ENCODE peak calls at places on chromosomes 2 and 18, in five cellular contexts. One of them, this sample, is unnamed.

GRCh38 chr18:36993068-36993467 is 164.1 kb downstream of the KIAA1328 start:
- DNase-seq in heart left ventricle: no peak
- DNase-seq in tibial nerve: no peak
- DNase-seq in left lung: no peak
- DNase-seq in MM.1S: no peak
- DNase-seq in this sample: no peak

GRCh38 chr2:42102606-42103450 is 55.0 kb downstream of the PKDCC start:
- DNase-seq in heart left ventricle: peak; percentile 69
- DNase-seq in tibial nerve: no peak
- DNase-seq in left lung: peak; percentile 91
- DNase-seq in MM.1S: no peak
- DNase-seq in this sample: peak; percentile 45

GRCh38 chr2:964567-964966 is 13.9 kb downstream of the SNTG2 start:
- DNase-seq in heart left ventricle: peak; percentile 25
- DNase-seq in tibial nerve: no peak
- DNase-seq in left lung: peak; percentile 40
- DNase-seq in MM.1S: no peak
- DNase-seq in this sample: no peak

GRCh38 chr2:214830794-214831346 is 21.4 kb upstream of the BARD1 start:
- DNase-seq in heart left ventricle: no peak
- DNase-seq in tibial nerve: no peak
- DNase-seq in left lung: no peak
- DNase-seq in MM.1S: no peak
- DNase-seq in this sample: peak; percentile 27

GRCh38 chr2:208250401-208250800 is 4.5 kb downstream of the IDH1 start:
- DNase-seq in heart left ventricle: no peak
- DNase-seq in tibial nerve: no peak
- DNase-seq in left lung: no peak
- DNase-seq in MM.1S: no peak
- DNase-seq in this sample: no peak

GRCh38 chr2:39913648-39914456 is 134.8 kb upstream of the THUMPD2 start:
- DNase-seq in heart left ventricle: no peak
- DNase-seq in tibial nerve: peak; percentile 50
- DNase-seq in left lung: no peak
- DNase-seq in MM.1S: peak; percentile 67
- DNase-seq in this sample: peak; percentile 66

GRCh38 chr2:101396352-101396717 is 9.0 kb upstream of the CREG2 start:
- DNase-seq in heart left ventricle: no peak
- DNase-seq in tibial nerve: no peak
- DNase-seq in left lung: no peak
- DNase-seq in MM.1S: no peak
- DNase-seq in this sample: peak; percentile 91

GRCh38 chr2:205366336-205367060 is 315.8 kb upstream of the NRP2 start:
- DNase-seq in heart left ventricle: no peak
- DNase-seq in tibial nerve: no peak
- DNase-seq in left lung: no peak
- DNase-seq in MM.1S: no peak
- DNase-seq in this sample: no peak

GRCh38 chr2:50143822-50144575 is 887.9 kb downstream of the NRXN1 start:
- DNase-seq in heart left ventricle: no peak
- DNase-seq in tibial nerve: peak; percentile 6
- DNase-seq in left lung: no peak
- DNase-seq in MM.1S: peak; percentile 82
- DNase-seq in this sample: peak; percentile 2

GRCh38 chr2:161170917-161171594 is 10.8 kb downstream of the TANK start:
- DNase-seq in heart left ventricle: no peak
- DNase-seq in tibial nerve: no peak
- DNase-seq in left lung: no peak
- DNase-seq in MM.1S: no peak
- DNase-seq in this sample: no peak

GRCh38 chr2:3097804-3098203 is 279.8 kb downstream of the EIPR1 start:
- DNase-seq in heart left ventricle: no peak
- DNase-seq in tibial nerve: no peak
- DNase-seq in left lung: no peak
- DNase-seq in MM.1S: no peak
- DNase-seq in this sample: no peak

GRCh38 chr2:3099860-3100234 is 277.8 kb downstream of the EIPR1 start:
- DNase-seq in heart left ventricle: no peak
- DNase-seq in tibial nerve: no peak
- DNase-seq in left lung: no peak
- DNase-seq in MM.1S: no peak
- DNase-seq in this sample: no peak

GRCh38 chr2:3100386-3100785 is 277.2 kb downstream of the EIPR1 start:
- DNase-seq in heart left ventricle: no peak
- DNase-seq in tibial nerve: no peak
- DNase-seq in left lung: no peak
- DNase-seq in MM.1S: no peak
- DNase-seq in this sample: no peak

GRCh38 chr2:3098231-3098630 is 279.4 kb downstream of the EIPR1 start:
- DNase-seq in heart left ventricle: no peak
- DNase-seq in tibial nerve: no peak
- DNase-seq in left lung: no peak
- DNase-seq in MM.1S: no peak
- DNase-seq in this sample: no peak

DNA sequence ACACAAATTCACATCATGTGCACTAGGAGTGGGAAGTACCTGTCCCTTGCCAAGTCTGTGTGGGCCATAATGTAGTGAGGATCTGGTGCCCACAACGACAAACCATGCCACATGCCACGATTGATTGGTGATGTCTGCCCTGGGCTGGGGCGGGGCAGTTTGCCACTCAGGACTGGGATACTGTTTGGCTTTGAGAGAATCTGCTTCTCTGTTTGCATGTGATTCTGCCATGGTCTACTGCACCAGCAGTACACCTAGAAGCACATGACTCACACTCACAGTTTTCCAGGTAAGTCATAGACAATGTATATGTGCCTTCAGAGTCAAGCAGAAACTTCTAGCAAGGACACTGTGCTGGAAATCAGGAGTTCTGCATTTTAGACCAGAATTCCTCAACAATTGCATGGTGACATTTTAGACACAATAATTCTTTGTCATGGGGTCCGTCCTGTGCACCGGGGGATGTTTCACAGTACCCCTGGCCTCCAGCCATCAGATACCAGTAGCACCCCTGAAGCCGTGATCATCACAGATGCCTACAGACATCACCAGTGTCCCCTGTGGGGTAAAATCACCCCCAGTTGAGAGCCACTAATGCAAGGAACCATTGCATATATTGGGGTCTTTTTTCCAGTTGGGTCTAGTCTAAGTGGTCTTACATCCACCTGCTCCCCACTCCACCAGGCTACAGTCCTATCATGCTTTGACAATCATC is 278.3 kb downstream of the EIPR1 start:
- DNase-seq in heart left ventricle: no peak
- DNase-seq in tibial nerve: no peak
- DNase-seq in left lung: no peak
- DNase-seq in MM.1S: no peak
- DNase-seq in this sample: no peak
- H3K4me3 ChIP-seq in heart left ventricle: no peak overlapping the region
- H3K4me3 ChIP-seq in tibial nerve: no peak overlapping the region
- H3K4me3 ChIP-seq in left lung: no peak overlapping the region
- H3K4me3 ChIP-seq in MM.1S: no peak overlapping the region
- H3K4me3 ChIP-seq in this sample: no peak overlapping the region

GRCh38 chr18:9022397-9023170 is 79.9 kb upstream of the NDUFV2 start:
- DNase-seq in heart left ventricle: no peak
- DNase-seq in tibial nerve: no peak
- DNase-seq in left lung: no peak
- DNase-seq in MM.1S: no peak
- DNase-seq in this sample: no peak
- H3K27ac ChIP-seq in heart left ventricle: no peak overlapping the region
- H3K27ac ChIP-seq in tibial nerve: no peak overlapping the region
- H3K27ac ChIP-seq in left lung: no peak overlapping the region
- H3K27ac ChIP-seq in MM.1S: no peak overlapping the region
- H3K27ac ChIP-seq in this sample: no peak overlapping the region

GRCh38 chr18:50424877-50425690 is 50.2 kb downstream of the SKA1 start:
- DNase-seq in heart left ventricle: peak; percentile 85
- DNase-seq in tibial nerve: no peak
- DNase-seq in left lung: no peak
- DNase-seq in MM.1S: no peak
- DNase-seq in this sample: peak; percentile 60

GRCh38 chr18:50432915-50433314 is 58.1 kb downstream of the SKA1 start:
- DNase-seq in heart left ventricle: no peak
- DNase-seq in tibial nerve: no peak
- DNase-seq in left lung: no peak
- DNase-seq in MM.1S: no peak
- DNase-seq in this sample: no peak

GRCh38 chr18:50428531-50429206 is 53.8 kb downstream of the SKA1 start:
- DNase-seq in heart left ventricle: no peak
- DNase-seq in tibial nerve: no peak
- DNase-seq in left lung: no peak
- DNase-seq in MM.1S: no peak
- DNase-seq in this sample: no peak

GRCh38 chr18:50427896-50428295 is 53.0 kb downstream of the SKA1 start:
- DNase-seq in heart left ventricle: no peak
- DNase-seq in tibial nerve: no peak
- DNase-seq in left lung: no peak
- DNase-seq in MM.1S: no peak
- DNase-seq in this sample: no peak

DNA sequence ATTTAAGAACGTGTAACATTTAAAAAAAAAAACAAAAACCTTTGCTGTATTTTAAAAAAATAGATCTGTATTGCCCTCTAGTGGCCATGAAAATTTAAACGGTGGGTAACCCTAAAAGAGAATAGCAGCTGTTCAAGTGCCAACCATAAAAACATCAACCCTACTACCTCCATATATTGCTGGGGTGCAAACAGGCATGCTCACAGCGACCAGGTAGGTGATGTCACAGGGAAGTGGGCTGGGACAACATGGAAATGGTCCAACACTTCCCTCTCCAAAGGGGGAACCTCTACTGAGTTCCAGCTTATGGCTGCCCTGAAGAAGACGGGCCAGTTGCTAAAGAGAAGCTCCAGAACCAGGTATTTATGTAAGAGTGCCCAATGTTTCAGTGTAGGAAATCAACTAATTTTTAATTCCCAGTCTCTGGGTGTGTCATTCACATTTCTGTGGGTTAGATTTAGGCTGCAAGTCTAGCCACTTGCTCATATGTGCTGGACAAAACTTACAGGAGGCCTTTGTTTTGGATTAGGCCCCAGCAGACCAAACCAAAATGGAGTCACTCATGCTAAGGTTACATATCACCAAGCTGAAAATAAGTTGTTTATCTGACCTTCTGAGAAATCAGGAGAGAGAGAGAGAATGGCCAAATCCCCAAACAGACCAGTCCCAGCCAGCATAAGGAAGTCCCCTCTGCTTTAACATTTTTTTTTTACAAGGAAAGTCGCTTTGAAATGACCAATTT is 54.5 kb downstream of the SKA1 start:
- DNase-seq in heart left ventricle: no peak
- DNase-seq in tibial nerve: no peak
- DNase-seq in left lung: no peak
- DNase-seq in MM.1S: peak; percentile 52
- DNase-seq in this sample: peak; percentile 22
- TF ChIP-seq CTCF in heart left ventricle: peak; percentile 55
- TF ChIP-seq CTCF in tibial nerve: peak; percentile 18
- TF ChIP-seq CTCF in left lung: no peak
- TF ChIP-seq CTCF in MM.1S: peak; percentile 47
- TF ChIP-seq CTCF in this sample: peak; percentile 38

GRCh38 chr2:37665622-37666362 is 5.7 kb downstream of the CDC42EP3 start:
- DNase-seq in heart left ventricle: no peak
- DNase-seq in tibial nerve: no peak
- DNase-seq in left lung: no peak
- DNase-seq in MM.1S: no peak
- DNase-seq in this sample: no peak
- H3K4me3 ChIP-seq in heart left ventricle: no peak overlapping the region
- H3K4me3 ChIP-seq in tibial nerve: no peak overlapping the region
- H3K4me3 ChIP-seq in left lung: no peak overlapping the region
- H3K4me3 ChIP-seq in MM.1S: no peak overlapping the region
- H3K4me3 ChIP-seq in this sample: no peak overlapping the region

This sample was measured in brain microvascular endothelial cell.